ENCODE peak calls at places on chromosomes 2 and 18, in five cellular contexts. One of them, this sample, is unnamed.

GRCh38 chr18:69659142-69659651 is 258.5 kb downstream of the DOK6 start:
- DNase-seq in iris pigment epithelial cell: no peak
- DNase-seq in LNCaP clone FGC: no peak
- DNase-seq in stimulated activated CD4-positive, alpha-beta T cell treated with anti-CD3 and anti-CD28 coated beads, TNF-alpha, amount 100 ng/mL, for 48 hours: no peak
- DNase-seq in body of pancreas: no peak
- DNase-seq in this sample: peak; percentile 31

GRCh38 chr2:163692611-163693482 is 43.0 kb downstream of the FIGN start:
- DNase-seq in iris pigment epithelial cell: peak; percentile 55
- DNase-seq in LNCaP clone FGC: no peak
- DNase-seq in stimulated activated CD4-positive, alpha-beta T cell treated with anti-CD3 and anti-CD28 coated beads, TNF-alpha, amount 100 ng/mL, for 48 hours: no peak
- DNase-seq in body of pancreas: no peak
- DNase-seq in this sample: no peak

GRCh38 chr2:48264632-48265031 is 265.3 kb upstream of the STON1 start:
- DNase-seq in LNCaP clone FGC: no peak
- DNase-seq in body of pancreas: no peak
- DNase-seq in stimulated activated CD4-positive, alpha-beta T cell treated with anti-CD3 and anti-CD28 coated beads, TNF-alpha, amount 100 ng/mL, for 48 hours: no peak
- DNase-seq in iris pigment epithelial cell: no peak
- DNase-seq in this sample: no peak

GRCh38 chr2:15939556-15939853 is 845 bp upstream of the MYCN start:
- DNase-seq in body of pancreas: peak; percentile 58
- DNase-seq in stimulated activated CD4-positive, alpha-beta T cell treated with anti-CD3 and anti-CD28 coated beads, TNF-alpha, amount 100 ng/mL, for 48 hours: no peak
- DNase-seq in LNCaP clone FGC: no peak
- DNase-seq in iris pigment epithelial cell: peak; percentile 51
- DNase-seq in this sample: no peak

GRCh38 chr2:239444626-239445625 is 44.1 kb upstream of the HDAC4 start:
- DNase-seq in stimulated activated CD4-positive, alpha-beta T cell treated with anti-CD3 and anti-CD28 coated beads, TNF-alpha, amount 100 ng/mL, for 48 hours: no peak
- DNase-seq in body of pancreas: peak; percentile 46
- DNase-seq in iris pigment epithelial cell: no peak
- DNase-seq in LNCaP clone FGC: no peak
- DNase-seq in this sample: no peak

GRCh38 chr2:182784777-182785176 is 68.7 kb downstream of the DNAJC10 start:
- DNase-seq in LNCaP clone FGC: no peak
- DNase-seq in iris pigment epithelial cell: peak; percentile 60
- DNase-seq in stimulated activated CD4-positive, alpha-beta T cell treated with anti-CD3 and anti-CD28 coated beads, TNF-alpha, amount 100 ng/mL, for 48 hours: no peak
- DNase-seq in body of pancreas: no peak
- DNase-seq in this sample: peak; percentile 62

GRCh38 chr2:64989982-64990614 is 899 bp downstream of the SLC1A4 start:
- DNase-seq in LNCaP clone FGC: no peak
- DNase-seq in body of pancreas: peak; percentile 33
- DNase-seq in stimulated activated CD4-positive, alpha-beta T cell treated with anti-CD3 and anti-CD28 coated beads, TNF-alpha, amount 100 ng/mL, for 48 hours: no peak
- DNase-seq in iris pigment epithelial cell: no peak
- DNase-seq in this sample: no peak

GRCh38 chr18:11154983-11155759 is 5.8 kb upstream of the PIEZO2 start:
- DNase-seq in LNCaP clone FGC: no peak
- DNase-seq in body of pancreas: no peak
- DNase-seq in stimulated activated CD4-positive, alpha-beta T cell treated with anti-CD3 and anti-CD28 coated beads, TNF-alpha, amount 100 ng/mL, for 48 hours: no peak
- DNase-seq in iris pigment epithelial cell: no peak
- DNase-seq in this sample: no peak

GRCh38 chr2:11787991-11788390 is 41.6 kb downstream of the LPIN1 start:
- DNase-seq in body of pancreas: no peak
- DNase-seq in iris pigment epithelial cell: no peak
- DNase-seq in stimulated activated CD4-positive, alpha-beta T cell treated with anti-CD3 and anti-CD28 coated beads, TNF-alpha, amount 100 ng/mL, for 48 hours: no peak
- DNase-seq in LNCaP clone FGC: no peak
- DNase-seq in this sample: no peak

GRCh38 chr2:65053199-65053598 is 3.0 kb upstream of the CEP68 start:
- DNase-seq in body of pancreas: no peak
- DNase-seq in LNCaP clone FGC: no peak
- DNase-seq in stimulated activated CD4-positive, alpha-beta T cell treated with anti-CD3 and anti-CD28 coated beads, TNF-alpha, amount 100 ng/mL, for 48 hours: no peak
- DNase-seq in iris pigment epithelial cell: no peak
- DNase-seq in this sample: no peak

GRCh38 chr18:2907459-2908145 is 60.8 kb downstream of the EMILIN2 start:
- DNase-seq in iris pigment epithelial cell: no peak
- DNase-seq in body of pancreas: no peak
- DNase-seq in LNCaP clone FGC: no peak
- DNase-seq in stimulated activated CD4-positive, alpha-beta T cell treated with anti-CD3 and anti-CD28 coated beads, TNF-alpha, amount 100 ng/mL, for 48 hours: no peak
- DNase-seq in this sample: no peak

GRCh38 chr2:231684314-231685223 is 23.8 kb upstream of the PTMA start:
- DNase-seq in body of pancreas: peak; percentile 66
- DNase-seq in iris pigment epithelial cell: no peak
- DNase-seq in LNCaP clone FGC: no peak
- DNase-seq in stimulated activated CD4-positive, alpha-beta T cell treated with anti-CD3 and anti-CD28 coated beads, TNF-alpha, amount 100 ng/mL, for 48 hours: no peak
- DNase-seq in this sample: no peak

GRCh38 chr2:10990561-10991111 is 78.9 kb downstream of the KCNF1 start:
- DNase-seq in stimulated activated CD4-positive, alpha-beta T cell treated with anti-CD3 and anti-CD28 coated beads, TNF-alpha, amount 100 ng/mL, for 48 hours: no peak
- DNase-seq in LNCaP clone FGC: no peak
- DNase-seq in body of pancreas: no peak
- DNase-seq in iris pigment epithelial cell: no peak
- DNase-seq in this sample: no peak

GRCh38 chr2:166365803-166366420 is 9.8 kb downstream of the SCN9A start:
- DNase-seq in stimulated activated CD4-positive, alpha-beta T cell treated with anti-CD3 and anti-CD28 coated beads, TNF-alpha, amount 100 ng/mL, for 48 hours: no peak
- DNase-seq in LNCaP clone FGC: no peak
- DNase-seq in body of pancreas: peak; percentile 64
- DNase-seq in iris pigment epithelial cell: no peak
- DNase-seq in this sample: no peak

GRCh38 chr2:28538134-28538533 is 42.3 kb downstream of the PLB1 start:
- DNase-seq in body of pancreas: no peak
- DNase-seq in stimulated activated CD4-positive, alpha-beta T cell treated with anti-CD3 and anti-CD28 coated beads, TNF-alpha, amount 100 ng/mL, for 48 hours: no peak
- DNase-seq in LNCaP clone FGC: no peak
- DNase-seq in iris pigment epithelial cell: no peak
- DNase-seq in this sample: no peak

GRCh38 chr2:2291500-2292260 is 39.4 kb downstream of the MYT1L start:
- DNase-seq in iris pigment epithelial cell: no peak
- DNase-seq in stimulated activated CD4-positive, alpha-beta T cell treated with anti-CD3 and anti-CD28 coated beads, TNF-alpha, amount 100 ng/mL, for 48 hours: no peak
- DNase-seq in body of pancreas: peak; percentile 18
- DNase-seq in LNCaP clone FGC: no peak
- DNase-seq in this sample: peak; percentile 84

GRCh38 chr2:136126021-136126420 is 8.1 kb upstream of the CXCR4 start:
- DNase-seq in LNCaP clone FGC: no peak
- DNase-seq in stimulated activated CD4-positive, alpha-beta T cell treated with anti-CD3 and anti-CD28 coated beads, TNF-alpha, amount 100 ng/mL, for 48 hours: no peak
- DNase-seq in iris pigment epithelial cell: no peak
- DNase-seq in body of pancreas: no peak
- DNase-seq in this sample: no peak

GRCh38 chr2:45014016-45014702 is 4.9 kb upstream of the SIX2 start:
- DNase-seq in iris pigment epithelial cell: peak; percentile 52
- DNase-seq in stimulated activated CD4-positive, alpha-beta T cell treated with anti-CD3 and anti-CD28 coated beads, TNF-alpha, amount 100 ng/mL, for 48 hours: no peak
- DNase-seq in body of pancreas: peak; percentile 56
- DNase-seq in LNCaP clone FGC: no peak
- DNase-seq in this sample: peak; percentile 10

GRCh38 chr2:128305555-128306080 is 13.1 kb downstream of the HS6ST1 start:
- DNase-seq in stimulated activated CD4-positive, alpha-beta T cell treated with anti-CD3 and anti-CD28 coated beads, TNF-alpha, amount 100 ng/mL, for 48 hours: no peak
- DNase-seq in LNCaP clone FGC: no peak
- DNase-seq in iris pigment epithelial cell: peak; percentile 40
- DNase-seq in body of pancreas: peak; percentile 32
- DNase-seq in this sample: no peak

GRCh38 chr2:217258170-217258569 is 398.3 kb upstream of the TNP1 start:
- DNase-seq in body of pancreas: no peak
- DNase-seq in LNCaP clone FGC: no peak
- DNase-seq in iris pigment epithelial cell: no peak
- DNase-seq in stimulated activated CD4-positive, alpha-beta T cell treated with anti-CD3 and anti-CD28 coated beads, TNF-alpha, amount 100 ng/mL, for 48 hours: no peak
- DNase-seq in this sample: no peak

GRCh38 chr2:3317277-3317685 is 60.3 kb downstream of the EIPR1 start:
- DNase-seq in LNCaP clone FGC: no peak
- DNase-seq in iris pigment epithelial cell: no peak
- DNase-seq in stimulated activated CD4-positive, alpha-beta T cell treated with anti-CD3 and anti-CD28 coated beads, TNF-alpha, amount 100 ng/mL, for 48 hours: no peak
- DNase-seq in body of pancreas: no peak
- DNase-seq in this sample: no peak

GRCh38 chr2:108905906-108906305 is 83.1 kb downstream of the EDAR start:
- DNase-seq in stimulated activated CD4-positive, alpha-beta T cell treated with anti-CD3 and anti-CD28 coated beads, TNF-alpha, amount 100 ng/mL, for 48 hours: no peak
- DNase-seq in LNCaP clone FGC: no peak
- DNase-seq in body of pancreas: no peak
- DNase-seq in iris pigment epithelial cell: no peak
- DNase-seq in this sample: no peak

GRCh38 chr18:58051765-58052460 is 7.9 kb downstream of the NEDD4L start:
- DNase-seq in body of pancreas: no peak
- DNase-seq in stimulated activated CD4-positive, alpha-beta T cell treated with anti-CD3 and anti-CD28 coated beads, TNF-alpha, amount 100 ng/mL, for 48 hours: no peak
- DNase-seq in iris pigment epithelial cell: peak; percentile 32
- DNase-seq in LNCaP clone FGC: no peak
- DNase-seq in this sample: peak; percentile 20

GRCh38 chr18:62101236-62101635 is 85.6 kb downstream of the PIGN start:
- DNase-seq in LNCaP clone FGC: no peak
- DNase-seq in body of pancreas: no peak
- DNase-seq in iris pigment epithelial cell: peak; percentile 76
- DNase-seq in stimulated activated CD4-positive, alpha-beta T cell treated with anti-CD3 and anti-CD28 coated beads, TNF-alpha, amount 100 ng/mL, for 48 hours: no peak
- DNase-seq in this sample: no peak

GRCh38 chr2:235669269-235669831 is 175.5 kb downstream of the AGAP1 start:
- DNase-seq in iris pigment epithelial cell: peak; percentile 82
- DNase-seq in body of pancreas: peak; percentile 44
- DNase-seq in stimulated activated CD4-positive, alpha-beta T cell treated with anti-CD3 and anti-CD28 coated beads, TNF-alpha, amount 100 ng/mL, for 48 hours: no peak
- DNase-seq in LNCaP clone FGC: no peak
- DNase-seq in this sample: peak; percentile 65

GRCh38 chr2:220417503-220417902 is 790.1 kb downstream of the SLC4A3 start:
- DNase-seq in body of pancreas: no peak
- DNase-seq in stimulated activated CD4-positive, alpha-beta T cell treated with anti-CD3 and anti-CD28 coated beads, TNF-alpha, amount 100 ng/mL, for 48 hours: no peak
- DNase-seq in iris pigment epithelial cell: no peak
- DNase-seq in LNCaP clone FGC: no peak
- DNase-seq in this sample: no peak

GRCh38 chr2:151978709-151979108 is 120.1 kb downstream of the CACNB4 start:
- DNase-seq in body of pancreas: peak; percentile 23
- DNase-seq in stimulated activated CD4-positive, alpha-beta T cell treated with anti-CD3 and anti-CD28 coated beads, TNF-alpha, amount 100 ng/mL, for 48 hours: no peak
- DNase-seq in LNCaP clone FGC: no peak
- DNase-seq in iris pigment epithelial cell: no peak
- DNase-seq in this sample: peak; percentile 97

GRCh38 chr18:8117008-8117376 is 492.2 kb upstream of the RAB12 start:
- DNase-seq in iris pigment epithelial cell: peak; percentile 63
- DNase-seq in LNCaP clone FGC: no peak
- DNase-seq in stimulated activated CD4-positive, alpha-beta T cell treated with anti-CD3 and anti-CD28 coated beads, TNF-alpha, amount 100 ng/mL, for 48 hours: no peak
- DNase-seq in body of pancreas: no peak
- DNase-seq in this sample: no peak

GRCh38 chr2:71281950-71282349 is 49.6 kb upstream of the ZNF638 start:
- DNase-seq in stimulated activated CD4-positive, alpha-beta T cell treated with anti-CD3 and anti-CD28 coated beads, TNF-alpha, amount 100 ng/mL, for 48 hours: no peak
- DNase-seq in iris pigment epithelial cell: no peak
- DNase-seq in LNCaP clone FGC: no peak
- DNase-seq in body of pancreas: no peak
- DNase-seq in this sample: no peak

GRCh38 chr18:62881509-62882016 is 166.2 kb downstream of the PHLPP1 start:
- DNase-seq in body of pancreas: no peak
- DNase-seq in iris pigment epithelial cell: peak; percentile 97
- DNase-seq in LNCaP clone FGC: peak; percentile 65
- DNase-seq in stimulated activated CD4-positive, alpha-beta T cell treated with anti-CD3 and anti-CD28 coated beads, TNF-alpha, amount 100 ng/mL, for 48 hours: no peak
- DNase-seq in this sample: no peak

GRCh38 chr2:71129114-71129890 is 727 bp downstream of the MCEE start:
- DNase-seq in iris pigment epithelial cell: peak; percentile 18
- DNase-seq in stimulated activated CD4-positive, alpha-beta T cell treated with anti-CD3 and anti-CD28 coated beads, TNF-alpha, amount 100 ng/mL, for 48 hours: peak; percentile 11
- DNase-seq in LNCaP clone FGC: no peak
- DNase-seq in body of pancreas: no peak
- DNase-seq in this sample: peak; percentile 13

GRCh38 chr2:74538881-74539339 is 9.2 kb downstream of the HTRA2 start:
- DNase-seq in stimulated activated CD4-positive, alpha-beta T cell treated with anti-CD3 and anti-CD28 coated beads, TNF-alpha, amount 100 ng/mL, for 48 hours: no peak
- DNase-seq in iris pigment epithelial cell: no peak
- DNase-seq in LNCaP clone FGC: no peak
- DNase-seq in body of pancreas: no peak
- DNase-seq in this sample: no peak

GRCh38 chr2:37795938-37796337 is 124.5 kb upstream of the CDC42EP3 start:
- DNase-seq in LNCaP clone FGC: no peak
- DNase-seq in stimulated activated CD4-positive, alpha-beta T cell treated with anti-CD3 and anti-CD28 coated beads, TNF-alpha, amount 100 ng/mL, for 48 hours: no peak
- DNase-seq in iris pigment epithelial cell: peak; percentile 95
- DNase-seq in body of pancreas: no peak
- DNase-seq in this sample: no peak

GRCh38 chr18:46321954-46322353 is 217.8 kb downstream of the HAUS1 start:
- DNase-seq in LNCaP clone FGC: no peak
- DNase-seq in stimulated activated CD4-positive, alpha-beta T cell treated with anti-CD3 and anti-CD28 coated beads, TNF-alpha, amount 100 ng/mL, for 48 hours: no peak
- DNase-seq in body of pancreas: no peak
- DNase-seq in iris pigment epithelial cell: no peak
- DNase-seq in this sample: no peak

GRCh38 chr2:102166189-102166845 is 20.5 kb upstream of the IL1RL2 start:
- DNase-seq in LNCaP clone FGC: peak; percentile 44
- DNase-seq in iris pigment epithelial cell: peak; percentile 75
- DNase-seq in body of pancreas: peak; percentile 47
- DNase-seq in stimulated activated CD4-positive, alpha-beta T cell treated with anti-CD3 and anti-CD28 coated beads, TNF-alpha, amount 100 ng/mL, for 48 hours: no peak
- DNase-seq in this sample: peak; percentile 16

GRCh38 chr2:128607981-128608506 is 289.4 kb upstream of the HS6ST1 start:
- DNase-seq in stimulated activated CD4-positive, alpha-beta T cell treated with anti-CD3 and anti-CD28 coated beads, TNF-alpha, amount 100 ng/mL, for 48 hours: no peak
- DNase-seq in body of pancreas: peak; percentile 10
- DNase-seq in LNCaP clone FGC: no peak
- DNase-seq in iris pigment epithelial cell: no peak
- DNase-seq in this sample: peak; percentile 39

GRCh38 chr18:43195421-43195820 is 79.9 kb upstream of the RIT2 start:
- DNase-seq in iris pigment epithelial cell: no peak
- DNase-seq in stimulated activated CD4-positive, alpha-beta T cell treated with anti-CD3 and anti-CD28 coated beads, TNF-alpha, amount 100 ng/mL, for 48 hours: no peak
- DNase-seq in LNCaP clone FGC: peak; percentile 93
- DNase-seq in body of pancreas: no peak
- DNase-seq in this sample: no peak